ENCODE peak calls at places on chromosomes 5 and 9, in six cellular contexts. N is H1, J is neuronal stem cell, A is H9, E is IMR-90, Q is mesenchymal stem cell. K is an unnamed sample.

GRCh38 chr5:95853490-95853889 is 31.0 kb upstream of the GLRX start:
- DNase-seq in A (no peak), E (no peak), J (no peak), Q (no peak), N (no peak), K (no peak)

GRCh38 chr5:7754997-7755596 is 95.8 kb downstream of the CFAP90 start:
- DNase-seq in A (peak), J (peak), Q (no peak), E (peak), N (peak), K (peak)

GRCh38 chr5:54095969-54096368 is 214.4 kb downstream of the ARL15 start:
- DNase-seq in J (no peak), N (no peak), E (no peak), A (no peak), Q (no peak), K (no peak)

GRCh38 chr5:107289030-107289714 is 381.6 kb downstream of the EFNA5 start:
- DNase-seq in J (no peak), N (no peak), A (no peak), E (no peak), Q (no peak), K (no peak)

GRCh38 chr9:4152201-4152600 is 147.7 kb downstream of the GLIS3 start:
- DNase-seq in A (no peak), J (no peak), Q (no peak), E (no peak), N (no peak), K (no peak)

GRCh38 chr5:179270581-179271300 is 74.5 kb downstream of the ADAMTS2 start:
- DNase-seq in Q (no peak), A (peak), N (no peak), J (no peak), E (peak), K (no peak)

GRCh38 chr9:9003184-9003583 is 1203.6 kb upstream of the DMAC1 start:
- DNase-seq in J (peak), E (no peak), A (no peak), Q (peak), N (no peak), K (no peak)

GRCh38 chr5:147483961-147484707 is 25.7 kb downstream of the DPYSL3 start:
- DNase-seq in E (peak), A (no peak), Q (peak), N (no peak), J (no peak), K (peak)

GRCh38 chr9:23821400-23822181 is 4.4 kb downstream of the ELAVL2 start:
- DNase-seq in A (peak), N (peak), E (no peak), J (peak), Q (peak), K (no peak)

GRCh38 chr9:109167716-109168115 is 667 bp upstream of the FRRS1L start:
- DNase-seq in J (no peak), A (no peak), N (no peak), E (no peak), Q (no peak), K (no peak)

GRCh38 chr9:109166171-109166770 is 778 bp downstream of the FRRS1L start:
- DNase-seq in J (peak), E (no peak), N (no peak), A (peak), Q (no peak), K (no peak)

GRCh38 chr9:109164040-109164439 is 3.0 kb downstream of the FRRS1L start:
- DNase-seq in J (no peak), N (no peak), A (no peak), Q (no peak), E (no peak), K (no peak)

GRCh38 chr9:109168170-109168569 is 1.1 kb upstream of the FRRS1L start:
- DNase-seq in E (no peak), Q (no peak), A (no peak), J (no peak), N (no peak), K (no peak)

DNA sequence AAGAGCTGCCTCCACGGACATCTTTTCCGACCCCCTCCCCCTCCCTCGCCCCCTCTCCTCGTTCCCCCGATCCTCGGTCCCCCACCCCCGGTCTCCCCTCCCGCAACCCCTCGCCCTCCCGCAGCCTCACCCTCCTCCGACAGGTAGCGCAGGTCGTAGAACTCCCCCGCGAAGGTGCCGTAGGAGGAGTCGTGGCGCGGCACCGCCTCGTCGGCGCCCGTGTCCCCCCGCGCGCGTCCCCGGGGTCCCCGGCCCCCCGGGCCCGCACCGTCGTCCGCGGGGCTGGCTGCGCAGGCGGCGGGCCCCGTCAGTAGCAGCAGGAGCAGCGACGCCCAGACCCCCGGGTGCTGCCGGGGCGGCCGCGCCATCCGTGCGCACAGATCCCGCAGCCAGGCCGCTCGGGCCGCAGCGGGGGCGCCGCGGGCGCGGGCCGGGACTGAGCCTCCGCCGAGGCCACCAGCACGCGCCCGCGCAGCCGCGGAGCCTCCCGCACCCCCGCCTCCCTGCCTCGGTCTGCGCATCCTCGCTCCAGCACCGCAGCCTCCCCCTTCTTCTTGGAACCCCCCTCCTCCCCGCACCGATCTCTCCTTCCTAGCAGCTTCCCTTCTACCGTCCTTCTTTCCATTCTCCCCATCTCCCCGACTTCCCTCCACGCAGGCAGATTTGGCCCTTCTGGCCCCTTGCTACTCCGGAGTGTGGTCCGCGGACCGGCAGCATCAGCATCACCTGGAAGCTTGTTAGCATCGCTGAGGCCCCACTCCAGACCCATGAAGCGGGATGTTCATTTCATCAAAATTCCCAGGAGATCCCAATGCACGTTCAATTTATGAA is at the start of gene FRRS1L:
- DNase-seq in N (peak), Q (no peak), A (peak), E (no peak), J (peak), K (no peak)
- H3K18ac ChIP-seq in N (peak), Q (no peak), A (no peak), E (no peak), J (peak), K (no peak)

GRCh38 chr9:89051421-89051820 is 60.2 kb downstream of the S1PR3 start:
- DNase-seq in Q (no peak), A (no peak), E (no peak), N (no peak), J (no peak), K (no peak)

GRCh38 chr9:89048611-89049010 is 57.3 kb downstream of the S1PR3 start:
- DNase-seq in Q (no peak), E (no peak), J (no peak), N (no peak), A (peak), K (no peak)

GRCh38 chr9:89046832-89047231 is 55.6 kb downstream of the S1PR3 start:
- DNase-seq in E (peak), J (no peak), A (no peak), Q (no peak), N (no peak), K (no peak)

GRCh38 chr9:89044881-89045280 is 53.6 kb downstream of the S1PR3 start:
- DNase-seq in A (no peak), Q (no peak), E (no peak), J (no peak), N (no peak), K (no peak)

DNA sequence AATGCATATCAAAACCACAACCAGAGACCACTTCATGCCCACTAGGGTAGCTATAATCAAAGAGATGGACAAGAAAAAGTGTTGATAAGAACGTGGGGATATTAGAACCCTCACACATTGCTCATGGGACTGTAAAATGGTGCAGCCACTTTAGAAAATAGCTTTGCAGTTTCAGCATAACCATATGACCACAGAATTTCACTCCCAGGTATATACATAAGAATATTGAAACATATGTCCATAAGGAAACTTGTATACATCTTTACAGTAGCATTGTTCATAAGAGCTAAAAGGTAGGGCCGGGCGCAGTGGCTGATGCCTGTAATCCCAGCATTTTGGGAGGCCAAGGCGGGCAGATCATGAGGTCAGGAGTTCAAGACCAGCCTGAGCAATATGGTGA is 56.4 kb downstream of the S1PR3 start:
- DNase-seq in N (no peak), E (no peak), Q (no peak), J (no peak), A (no peak), K (no peak)
- H2AFZ ChIP-seq in N (no peak), E (no peak), Q (no peak), J (no peak), A (no peak), K (no peak)

GRCh38 chr9:136543280-136543679 is 2.6 kb downstream of the NOTCH1 start:
- DNase-seq in E (no peak), Q (no peak), A (no peak), N (no peak), J (no peak), K (no peak)

GRCh38 chr9:136543830-136544548 is 1.9 kb downstream of the NOTCH1 start:
- DNase-seq in E (no peak), Q (no peak), J (no peak), A (no peak), N (no peak), K (no peak)

GRCh38 chr9:136541709-136542108 is 4.1 kb downstream of the NOTCH1 start:
- DNase-seq in J (no peak), N (no peak), Q (no peak), E (no peak), A (no peak), K (no peak)

GRCh38 chr9:136541179-136541578 is 4.7 kb downstream of the NOTCH1 start:
- DNase-seq in N (no peak), Q (no peak), E (no peak), A (no peak), J (no peak), K (no peak)

DNA sequence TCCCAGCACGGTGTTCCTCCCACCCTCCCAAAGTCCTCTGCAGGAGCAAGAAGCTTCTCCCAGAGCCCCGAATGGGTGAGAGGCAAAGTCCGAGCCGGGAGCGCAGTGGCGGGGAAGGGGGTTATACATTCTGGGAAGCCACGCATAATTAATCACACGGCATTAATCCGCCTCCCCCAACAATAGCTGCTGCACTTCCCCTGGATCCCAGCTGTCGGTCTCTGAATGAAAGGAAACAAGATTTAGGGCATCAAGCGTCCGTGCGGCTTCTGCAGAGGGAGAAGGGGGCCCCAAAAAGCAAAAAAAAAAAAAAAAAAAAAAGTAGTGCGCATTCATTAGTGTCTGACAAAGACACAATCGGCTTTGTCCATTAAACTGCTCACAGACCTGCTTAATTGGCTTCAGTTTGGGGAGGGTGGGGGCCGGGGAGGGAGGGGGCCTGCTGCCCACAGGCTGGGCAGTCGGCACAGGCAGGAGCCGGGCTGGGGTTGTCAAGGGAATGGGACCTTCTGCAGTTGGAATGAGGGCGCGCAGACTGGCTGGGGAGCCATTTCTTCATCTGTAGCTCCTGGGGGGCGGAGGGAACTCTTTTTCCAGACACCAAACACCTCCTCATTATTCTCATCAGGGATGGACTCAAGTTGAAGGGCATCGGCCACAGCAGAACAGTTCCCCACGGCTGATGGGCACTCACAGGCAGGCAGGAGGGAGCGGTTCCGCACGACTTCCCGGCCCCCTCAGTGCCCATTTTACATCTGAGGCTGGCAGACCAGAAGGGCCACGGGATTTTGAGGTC is 3.4 kb downstream of the NOTCH1 start:
- DNase-seq in Q (no peak), A (no peak), J (peak), N (no peak), E (no peak), K (no peak)
- H3K18ac ChIP-seq in Q (no peak), A (no peak), J (peak), N (no peak), E (no peak), K (no peak)

GRCh38 chr9:130045657-130046450 is 2.9 kb upstream of the FNBP1 start:
- DNase-seq in N (no peak), Q (no peak), J (no peak), E (no peak), A (no peak), K (no peak)
- H2AFZ ChIP-seq in N (no peak), Q (no peak), J (no peak), E (no peak), A (no peak), K (no peak)

DNA sequence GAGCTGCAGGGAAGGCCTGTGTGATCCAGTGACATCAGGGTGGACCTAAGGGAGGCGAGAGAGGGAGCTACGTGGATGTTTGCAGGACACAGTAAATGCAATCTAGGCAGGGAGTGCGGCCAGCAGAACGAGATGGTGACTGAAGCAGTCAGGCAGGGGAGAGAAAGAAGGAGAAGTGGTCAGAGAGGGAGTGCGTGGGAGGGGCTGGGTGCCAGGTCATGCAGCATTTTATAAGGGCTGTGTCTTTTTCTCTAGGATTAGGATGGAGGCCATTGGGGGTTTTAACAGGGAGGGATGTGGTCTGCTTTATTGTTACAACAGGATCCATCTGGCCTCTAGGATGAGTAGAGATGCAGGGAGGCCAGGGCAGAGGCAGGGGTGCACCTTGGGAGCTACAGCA is 80.4 kb downstream of the DCP2 start:
- DNase-seq in A (peak), N (no peak), J (no peak), Q (no peak), E (no peak), K (no peak)
- H3K18ac ChIP-seq in A (no peak), N (no peak), J (peak), Q (no peak), E (no peak), K (peak)

DNA sequence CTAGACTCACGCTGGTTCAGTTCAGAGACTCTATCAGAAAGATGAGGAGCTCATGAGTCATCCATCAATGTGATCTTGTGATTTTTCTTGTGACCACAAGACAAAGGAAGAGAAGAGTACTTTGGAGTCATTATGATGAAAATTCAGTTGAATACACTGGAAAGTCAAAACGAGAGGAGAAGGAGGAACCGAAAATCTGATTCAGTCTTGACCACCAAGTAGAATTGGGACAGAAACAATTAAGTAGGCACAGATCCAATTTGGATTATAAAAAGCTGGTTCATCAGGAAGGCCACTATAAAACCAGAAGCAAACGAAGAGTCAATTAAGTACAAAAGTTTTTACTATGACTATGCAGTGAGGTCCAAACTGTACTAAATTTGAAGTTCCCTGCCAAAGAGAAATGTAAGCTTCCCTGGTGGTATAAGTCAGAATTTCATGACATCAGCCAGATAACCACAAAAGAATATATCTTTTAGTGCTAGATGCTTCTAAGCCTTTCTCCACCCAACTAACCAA is 90.9 kb downstream of the THBS4 start:
- DNase-seq in J (no peak), N (no peak), Q (peak), E (peak), A (no peak), K (no peak)
- H2AFZ ChIP-seq in J (no peak), N (no peak), Q (no peak), E (no peak), A (no peak), K (no peak)

GRCh38 chr9:131404987-131405386 is 11.1 kb downstream of the PRRC2B start:
- DNase-seq in E (no peak), N (no peak), J (no peak), A (no peak), Q (no peak), K (no peak)

GRCh38 chr9:131404581-131404980 is 10.7 kb downstream of the PRRC2B start:
- DNase-seq in Q (peak), J (no peak), E (peak), N (no peak), A (no peak), K (no peak)

GRCh38 chr9:131406567-131407436 is 12.9 kb downstream of the PRRC2B start:
- DNase-seq in J (no peak), Q (peak), E (no peak), N (no peak), A (no peak), K (peak)

GRCh38 chr9:131405429-131405828 is 11.5 kb downstream of the PRRC2B start:
- DNase-seq in A (peak), Q (no peak), J (no peak), N (peak), E (peak), K (no peak)

GRCh38 chr9:131405858-131406566 is 12.1 kb downstream of the PRRC2B start:
- DNase-seq in E (no peak), N (peak), Q (no peak), J (no peak), A (no peak), K (no peak)
- H3K18ac ChIP-seq in E (no peak), N (peak), Q (no peak), J (peak), A (no peak), K (no peak)